ENCODE peak calls at places on chromosomes 2 and 18, in five cellular contexts. X is MM.1S; M is activated naive CD4-positive, alpha-beta T cell treated with anti-CD3 and anti-CD28 coated beads, Interleukin-2, amount 10 ng/mL, durations not matched to agents 7 days and 5 days; V is HT-29; B is GM13976. Z is an unnamed sample.

GRCh38 chr2:16686641-16687040 is 21.0 kb upstream of the CYRIA start:
- DNase-seq in X (no peak), M (no peak), V (no peak), B (no peak), Z (no peak)

GRCh38 chr2:120398051-120398960 is 52.4 kb downstream of the INHBB start:
- DNase-seq in X (no peak), M (peak; percentile 17), V (no peak), B (no peak), Z (no peak)

GRCh38 chr2:189267925-189268579 is 88.5 kb upstream of the COL5A2 start:
- DNase-seq in X (no peak), M (no peak), V (no peak), B (no peak), Z (no peak)

GRCh38 chr2:174561283-174562275 is 36.0 kb downstream of the WIPF1 start:
- DNase-seq in X (no peak), M (no peak), V (no peak), B (no peak), Z (no peak)

GRCh38 chr2:177772529-177772928 is 300.0 kb downstream of the PDE11A start:
- DNase-seq in X (peak; percentile 57), M (peak; percentile 38), V (peak; percentile 63), B (peak; percentile 15), Z (peak; percentile 5)

GRCh38 chr2:70426341-70426740 is 124.5 kb upstream of the FAM136A start:
- DNase-seq in X (no peak), M (no peak), V (no peak), B (no peak), Z (no peak)

GRCh38 chr2:228507870-228508269 is 326.4 kb upstream of the SPHKAP start:
- DNase-seq in X (no peak), M (no peak), V (no peak), B (no peak), Z (no peak)

GRCh38 chr18:77132369-77133050 is at the start of gene MBP:
- DNase-seq in X (peak; percentile 56), M (peak; percentile 85), V (peak; percentile 71), B (peak; percentile 88), Z (peak; percentile 71)

GRCh38 chr2:237208373-237209045 is 122.8 kb downstream of the COPS8 start:
- DNase-seq in X (no peak), M (no peak), V (no peak), B (no peak), Z (no peak)

GRCh38 chr2:120982598-120982997 is 246.9 kb downstream of the GLI2 start:
- DNase-seq in X (no peak), M (no peak), V (no peak), B (no peak), Z (no peak)

GRCh38 chr2:109694190-109694589 is 80.0 kb downstream of the SOWAHC start:
- DNase-seq in X (no peak), M (no peak), V (no peak), B (no peak), Z (no peak)

GRCh38 chr2:224869601-224870000 is 153.4 kb upstream of the CCDC195 start:
- DNase-seq in X (no peak), M (no peak), V (no peak), B (no peak), Z (no peak)

GRCh38 chr2:69755862-69756467 is 14.0 kb downstream of the ANXA4 start:
- DNase-seq in X (no peak), M (no peak), V (peak; percentile 78), B (no peak), Z (no peak)

GRCh38 chr2:135727968-135728728 is 13.5 kb upstream of the UBXN4 start:
- DNase-seq in X (no peak), M (no peak), V (no peak), B (no peak), Z (no peak)

GRCh38 chr18:2417861-2418610 is 153.3 kb downstream of the METTL4 start:
- DNase-seq in X (no peak), M (no peak), V (no peak), B (no peak), Z (no peak)

GRCh38 chr2:234953116-234954031 is 1.6 kb downstream of the SH3BP4 start:
- DNase-seq in X (no peak), M (no peak), V (peak; percentile 45), B (no peak), Z (no peak)

GRCh38 chr18:78814766-78815165 is 164.9 kb upstream of the SALL3 start:
- DNase-seq in X (no peak), M (no peak), V (no peak), B (no peak), Z (no peak)

GRCh38 chr18:54995421-54995820 is 36.2 kb upstream of the CCDC68 start:
- DNase-seq in X (no peak), M (no peak), V (no peak), B (no peak), Z (no peak)

GRCh38 chr2:200455958-200456421 is 53.9 kb downstream of the KCTD18 start:
- DNase-seq in X (peak; percentile 93), M (no peak), V (no peak), B (no peak), Z (peak; percentile 27)

GRCh38 chr2:106269591-106270291 is 75.6 kb upstream of the UXS1 start:
- DNase-seq in X (peak; percentile 30), M (peak; percentile 65), V (peak; percentile 42), B (peak; percentile 55), Z (peak; percentile 10)

GRCh38 chr18:52341617-52342381 is 1.8 kb downstream of the DCC start:
- DNase-seq in X (no peak), M (no peak), V (no peak), B (no peak), Z (no peak)

GRCh38 chr2:39715822-39716221 is 50.1 kb downstream of the TMEM178A start:
- DNase-seq in X (no peak), M (no peak), V (no peak), B (no peak), Z (no peak)

GRCh38 chr2:85750509-85751299 is 3.1 kb upstream of the ATOH8 start:
- DNase-seq in X (peak; percentile 58), M (peak; percentile 78), V (peak; percentile 72), B (peak; percentile 64), Z (peak; percentile 77)

GRCh38 chr2:164840458-164840929 is 1.1 kb downstream of the COBLL1 start:
- DNase-seq in X (peak; percentile 68), M (peak; percentile 25), V (no peak), B (no peak), Z (peak; percentile 71)

GRCh38 chr2:73703675-73704074 is 33.5 kb downstream of the TPRKB start:
- DNase-seq in X (no peak), M (no peak), V (no peak), B (no peak), Z (no peak)

GRCh38 chr2:25082002-25082622 is 40.2 kb downstream of the EFR3B start:
- DNase-seq in X (no peak), M (no peak), V (no peak), B (no peak), Z (no peak)

GRCh38 chr2:949894-950626 is 589 bp upstream of the SNTG2 start:
- DNase-seq in X (no peak), M (no peak), V (no peak), B (no peak), Z (peak; percentile 4)

GRCh38 chr2:27703638-27704341 is 40.1 kb downstream of the SLC4A1AP start:
- DNase-seq in X (peak; percentile 83), M (peak; percentile 91), V (peak; percentile 91), B (peak; percentile 69), Z (peak; percentile 81)

GRCh38 chr2:128599700-128600099 is 281.0 kb upstream of the HS6ST1 start:
- DNase-seq in X (no peak), M (peak; percentile 8), V (no peak), B (no peak), Z (no peak)

GRCh38 chr2:106270471-106270891 is 76.4 kb upstream of the UXS1 start:
- DNase-seq in X (no peak), M (no peak), V (no peak), B (no peak), Z (no peak)

GRCh38 chr2:44912660-44913059 is 28.8 kb upstream of the SIX3 start:
- DNase-seq in X (no peak), M (no peak), V (no peak), B (no peak), Z (no peak)

GRCh38 chr2:73886357-73886756 is 6.5 kb upstream of the ACTG2 start:
- DNase-seq in X (no peak), M (no peak), V (no peak), B (no peak), Z (no peak)

GRCh38 chr2:222960126-222960525 is 91.9 kb upstream of the KCNE4 start:
- DNase-seq in X (no peak), M (no peak), V (no peak), B (no peak), Z (no peak)

GRCh38 chr2:238924496-238925195 is 76.8 kb downstream of the TWIST2 start:
- DNase-seq in X (no peak), M (peak; percentile 5), V (no peak), B (no peak), Z (no peak)

GRCh38 chr2:138829326-138829725 is 49.1 kb upstream of the NXPH2 start:
- DNase-seq in X (peak; percentile 78), M (peak; percentile 39), V (peak; percentile 69), B (peak; percentile 7), Z (no peak)

GRCh38 chr2:157840568-157841156 is 35.5 kb downstream of the ACVR1 start:
- DNase-seq in X (no peak), M (no peak), V (no peak), B (no peak), Z (no peak)

GRCh38 chr2:191350826-191351225 is 105.6 kb downstream of the MYO1B start:
- DNase-seq in X (no peak), M (no peak), V (no peak), B (no peak), Z (no peak)